ENCODE peak calls at places on chromosomes 6 and 20, in six cellular contexts. One of them, this sample, is unnamed.

GRCh38 chr20:655730-656624 is 3.0 kb upstream of the SRXN1 start:
- DNase-seq in ELF-1: no peak
- DNase-seq in neural crest cell: no peak
- DNase-seq in WTC11: no peak
- DNase-seq in IMR-90: no peak
- DNase-seq in activated CD4-positive, alpha-beta T cell treated with anti-CD3 and anti-CD28 coated beads, Interleukin-2, amount 50 U/mL, for 4 hours: no peak
- DNase-seq in this sample: no peak

GRCh38 chr6:143745160-143746133 is 67.7 kb downstream of the PHACTR2 start:
- DNase-seq in activated CD4-positive, alpha-beta T cell treated with anti-CD3 and anti-CD28 coated beads, Interleukin-2, amount 50 U/mL, for 4 hours: no peak
- DNase-seq in ELF-1: peak
- DNase-seq in neural crest cell: no peak
- DNase-seq in IMR-90: peak
- DNase-seq in WTC11: peak
- DNase-seq in this sample: no peak

GRCh38 chr6:137846772-137847313 is 20.2 kb upstream of the TNFAIP3 start:
- DNase-seq in neural crest cell: no peak
- DNase-seq in activated CD4-positive, alpha-beta T cell treated with anti-CD3 and anti-CD28 coated beads, Interleukin-2, amount 50 U/mL, for 4 hours: no peak
- DNase-seq in ELF-1: no peak
- DNase-seq in WTC11: no peak
- DNase-seq in IMR-90: no peak
- DNase-seq in this sample: no peak

GRCh38 chr6:7236312-7237209 is 76.4 kb downstream of the SSR1 start:
- DNase-seq in activated CD4-positive, alpha-beta T cell treated with anti-CD3 and anti-CD28 coated beads, Interleukin-2, amount 50 U/mL, for 4 hours: no peak
- DNase-seq in WTC11: no peak
- DNase-seq in neural crest cell: no peak
- DNase-seq in IMR-90: no peak
- DNase-seq in ELF-1: no peak
- DNase-seq in this sample: no peak

GRCh38 chr20:50335105-50335504 is 144.5 kb downstream of the CEBPB start:
- DNase-seq in neural crest cell: no peak
- DNase-seq in ELF-1: peak
- DNase-seq in WTC11: peak
- DNase-seq in IMR-90: peak
- DNase-seq in activated CD4-positive, alpha-beta T cell treated with anti-CD3 and anti-CD28 coated beads, Interleukin-2, amount 50 U/mL, for 4 hours: no peak
- DNase-seq in this sample: peak

GRCh38 chr6:4320860-4321259 is 185.5 kb upstream of the ECI2 start:
- DNase-seq in WTC11: no peak
- DNase-seq in activated CD4-positive, alpha-beta T cell treated with anti-CD3 and anti-CD28 coated beads, Interleukin-2, amount 50 U/mL, for 4 hours: no peak
- DNase-seq in neural crest cell: no peak
- DNase-seq in ELF-1: no peak
- DNase-seq in IMR-90: peak
- DNase-seq in this sample: no peak

GRCh38 chr20:62752181-62752670 is 43.6 kb downstream of the NTSR1 start:
- DNase-seq in WTC11: no peak
- DNase-seq in activated CD4-positive, alpha-beta T cell treated with anti-CD3 and anti-CD28 coated beads, Interleukin-2, amount 50 U/mL, for 4 hours: no peak
- DNase-seq in IMR-90: no peak
- DNase-seq in ELF-1: no peak
- DNase-seq in neural crest cell: no peak
- DNase-seq in this sample: no peak

GRCh38 chr20:23087587-23088275 is 1.6 kb upstream of the CD93 start:
- DNase-seq in activated CD4-positive, alpha-beta T cell treated with anti-CD3 and anti-CD28 coated beads, Interleukin-2, amount 50 U/mL, for 4 hours: no peak
- DNase-seq in ELF-1: no peak
- DNase-seq in IMR-90: no peak
- DNase-seq in WTC11: no peak
- DNase-seq in neural crest cell: no peak
- DNase-seq in this sample: no peak

GRCh38 chr6:74851598-74851997 is 354.3 kb downstream of the COL12A1 start:
- DNase-seq in activated CD4-positive, alpha-beta T cell treated with anti-CD3 and anti-CD28 coated beads, Interleukin-2, amount 50 U/mL, for 4 hours: no peak
- DNase-seq in IMR-90: peak
- DNase-seq in WTC11: no peak
- DNase-seq in neural crest cell: no peak
- DNase-seq in ELF-1: no peak
- DNase-seq in this sample: no peak

GRCh38 chr6:43475506-43475905 is 1.9 kb upstream of the TJAP1 start:
- DNase-seq in neural crest cell: no peak
- DNase-seq in ELF-1: no peak
- DNase-seq in activated CD4-positive, alpha-beta T cell treated with anti-CD3 and anti-CD28 coated beads, Interleukin-2, amount 50 U/mL, for 4 hours: no peak
- DNase-seq in WTC11: no peak
- DNase-seq in IMR-90: no peak
- DNase-seq in this sample: no peak

GRCh38 chr6:52994031-52994788 is 874 bp downstream of the GSTA4 start:
- DNase-seq in IMR-90: peak
- DNase-seq in ELF-1: peak
- DNase-seq in neural crest cell: peak
- DNase-seq in activated CD4-positive, alpha-beta T cell treated with anti-CD3 and anti-CD28 coated beads, Interleukin-2, amount 50 U/mL, for 4 hours: no peak
- DNase-seq in WTC11: peak
- DNase-seq in this sample: no peak

GRCh38 chr6:49220293-49220692 is 242.8 kb downstream of the MMUT start:
- DNase-seq in ELF-1: no peak
- DNase-seq in WTC11: no peak
- DNase-seq in neural crest cell: no peak
- DNase-seq in IMR-90: no peak
- DNase-seq in activated CD4-positive, alpha-beta T cell treated with anti-CD3 and anti-CD28 coated beads, Interleukin-2, amount 50 U/mL, for 4 hours: no peak
- DNase-seq in this sample: no peak

GRCh38 chr6:10177703-10178102 is 237.2 kb downstream of the TFAP2A start:
- DNase-seq in neural crest cell: no peak
- DNase-seq in IMR-90: no peak
- DNase-seq in activated CD4-positive, alpha-beta T cell treated with anti-CD3 and anti-CD28 coated beads, Interleukin-2, amount 50 U/mL, for 4 hours: no peak
- DNase-seq in ELF-1: no peak
- DNase-seq in WTC11: no peak
- DNase-seq in this sample: no peak